ENCODE peak calls at places on chromosomes 5 and 9, in ten cellular contexts. O is aorta; D is omental fat pad; X is HCT116; E is left lobe of liver; Z is activated CD8-positive, alpha-beta T cell treated with anti-CD3 and anti-CD28 coated beads for 36 hours; A is right cardiac atrium; F is A549; H is pancreas; Y is lower lobe of right lung. T is an unnamed sample.

GRCh38 chr5:38193015-38193581 is 65.3 kb upstream of the EGFLAM start:
- ATAC-seq in O (peak), D (peak), X (peak), E (peak), Z (peak), A (peak), F (peak), H (peak), Y (peak), T (peak)

GRCh38 chr5:82100303-82101077 is 128.7 kb downstream of the ATG10 start:
- ATAC-seq in O (no peak), D (no peak), X (no peak), E (no peak), Z (peak), A (no peak), F (peak), H (peak), Y (no peak), T (peak)

GRCh38 chr9:129111762-129112151 is 542 bp downstream of the PTPA start:
- ATAC-seq in O (no peak), D (no peak), X (no peak), E (no peak), Z (no peak), A (no peak), F (peak), H (no peak), Y (no peak), T (no peak)

GRCh38 chr5:5294429-5294828 is 128.0 kb upstream of the ICE1 start:
- ATAC-seq in O (no peak), D (no peak), X (no peak), E (no peak), Z (no peak), A (no peak), F (no peak), H (no peak), Y (no peak), T (no peak)

GRCh38 chr5:133877351-133878235 is 90.8 kb downstream of the C5orf15 start:
- ATAC-seq in O (no peak), D (no peak), X (no peak), E (no peak), Z (no peak), A (no peak), F (no peak), H (no peak), Y (peak), T (no peak)

GRCh38 chr5:157020002-157020401 is 38.9 kb downstream of the HAVCR1 start:
- ATAC-seq in O (no peak), D (no peak), X (no peak), E (no peak), Z (peak), A (no peak), F (no peak), H (no peak), Y (no peak), T (peak)

GRCh38 chr9:99624499-99625233 is 197.0 kb upstream of the NR4A3 start:
- ATAC-seq in O (no peak), D (no peak), X (no peak), E (no peak), Z (no peak), A (no peak), F (no peak), H (no peak), Y (no peak), T (no peak)

GRCh38 chr5:36606052-36606436 is 362 bp upstream of the SLC1A3 start:
- ATAC-seq in O (no peak), D (peak), X (no peak), E (no peak), Z (no peak), A (peak), F (no peak), H (peak), Y (no peak), T (no peak)

GRCh38 chr5:74971947-74972460 is 80.4 kb downstream of the GCNT4 start:
- ATAC-seq in O (no peak), D (no peak), X (no peak), E (no peak), Z (no peak), A (no peak), F (no peak), H (no peak), Y (no peak), T (no peak)

GRCh38 chr5:112492291-112492690 is 73.2 kb upstream of the EPB41L4A start:
- ATAC-seq in O (no peak), D (peak), X (peak), E (peak), Z (peak), A (peak), F (peak), H (peak), Y (peak), T (peak)

GRCh38 chr5:14748180-14748900 is 83.8 kb downstream of the OTULIN start:
- ATAC-seq in O (peak), D (no peak), X (no peak), E (no peak), Z (no peak), A (peak), F (no peak), H (no peak), Y (no peak), T (no peak)

GRCh38 chr5:139684881-139685749 is 37.0 kb downstream of the CXXC5 start:
- ATAC-seq in O (no peak), D (peak), X (peak), E (peak), Z (no peak), A (peak), F (no peak), H (peak), Y (no peak), T (no peak)

GRCh38 chr5:120538644-120539043 is 74.5 kb downstream of the PRR16 start:
- ATAC-seq in O (no peak), D (no peak), X (no peak), E (no peak), Z (no peak), A (no peak), F (no peak), H (no peak), Y (no peak), T (no peak)

GRCh38 chr5:33690736-33691135 is 201.1 kb downstream of the ADAMTS12 start:
- ATAC-seq in O (no peak), D (no peak), X (no peak), E (no peak), Z (no peak), A (no peak), F (no peak), H (no peak), Y (no peak), T (no peak)

GRCh38 chr5:56313004-56313531 is 79.9 kb upstream of the ANKRD55 start:
- ATAC-seq in O (no peak), D (no peak), X (no peak), E (no peak), Z (no peak), A (no peak), F (no peak), H (no peak), Y (no peak), T (peak)

GRCh38 chr9:127525426-127526188 is 74.3 kb downstream of the LRSAM1 start:
- ATAC-seq in O (no peak), D (no peak), X (peak), E (peak), Z (peak), A (no peak), F (no peak), H (peak), Y (peak), T (peak)

GRCh38 chr9:88258012-88258411 is 119.7 kb upstream of the SPATA31C2 start:
- ATAC-seq in O (no peak), D (peak), X (no peak), E (peak), Z (no peak), A (peak), F (no peak), H (peak), Y (peak), T (no peak)

GRCh38 chr5:35458824-35459207 is 158.8 kb upstream of the SPEF2 start:
- ATAC-seq in O (no peak), D (no peak), X (no peak), E (peak), Z (no peak), A (no peak), F (no peak), H (peak), Y (peak), T (no peak)

GRCh38 chr5:135349886-135350285 is 49.1 kb downstream of the MACROH2A1 start:
- ATAC-seq in O (no peak), D (no peak), X (no peak), E (no peak), Z (no peak), A (no peak), F (no peak), H (no peak), Y (no peak), T (no peak)

GRCh38 chr9:28662675-28663074 is 1089.4 kb upstream of the C9orf72 start:
- ATAC-seq in O (no peak), D (no peak), X (no peak), E (no peak), Z (no peak), A (no peak), F (no peak), H (no peak), Y (no peak), T (no peak)

GRCh38 chr5:74919041-74919440 is 52.9 kb upstream of the FAM169A start:
- ATAC-seq in O (no peak), D (no peak), X (no peak), E (peak), Z (no peak), A (no peak), F (no peak), H (no peak), Y (no peak), T (no peak)

GRCh38 chr5:157669701-157670097 is 1.6 kb upstream of the C5orf52 start:
- ATAC-seq in O (no peak), D (no peak), X (no peak), E (no peak), Z (no peak), A (no peak), F (no peak), H (no peak), Y (no peak), T (no peak)

GRCh38 chr9:133874061-133874638 is 118.0 kb downstream of the VAV2 start:
- ATAC-seq in O (no peak), D (peak), X (peak), E (no peak), Z (no peak), A (no peak), F (peak), H (no peak), Y (peak), T (no peak)

GRCh38 chr5:154830596-154830995 is 19.8 kb downstream of the FAXDC2 start:
- ATAC-seq in O (no peak), D (no peak), X (no peak), E (no peak), Z (no peak), A (no peak), F (no peak), H (no peak), Y (no peak), T (no peak)

GRCh38 chr5:147040856-147041255 is 162.3 kb upstream of the PPP2R2B start:
- ATAC-seq in O (no peak), D (no peak), X (no peak), E (no peak), Z (no peak), A (no peak), F (no peak), H (no peak), Y (no peak), T (no peak)

GRCh38 chr5:127970854-127971425 is 112.6 kb upstream of the SLC12A2 start:
- ATAC-seq in O (no peak), D (no peak), X (no peak), E (no peak), Z (no peak), A (peak), F (no peak), H (no peak), Y (no peak), T (no peak)

GRCh38 chr9:7935666-7936065 is 136.1 kb upstream of the DMAC1 start:
- ATAC-seq in O (no peak), D (no peak), X (no peak), E (no peak), Z (peak), A (no peak), F (no peak), H (no peak), Y (peak), T (peak)

GRCh38 chr9:136117291-136118060 is 1.2 kb downstream of the TMEM250 start:
- ATAC-seq in O (no peak), D (peak), X (peak), E (peak), Z (peak), A (peak), F (peak), H (peak), Y (peak), T (peak)

GRCh38 chr9:36676823-36677521 is 104.3 kb downstream of the MELK start:
- ATAC-seq in O (no peak), D (no peak), X (no peak), E (no peak), Z (peak), A (no peak), F (no peak), H (no peak), Y (no peak), T (peak)

GRCh38 chr5:37190592-37190991 is 58.6 kb downstream of the CPLANE1 start:
- ATAC-seq in O (no peak), D (no peak), X (no peak), E (no peak), Z (no peak), A (no peak), F (no peak), H (no peak), Y (no peak), T (no peak)

GRCh38 chr9:15354713-15355112 is 47.7 kb upstream of the TTC39B start:
- ATAC-seq in O (no peak), D (no peak), X (no peak), E (no peak), Z (peak), A (no peak), F (no peak), H (no peak), Y (no peak), T (no peak)

GRCh38 chr5:161256957-161257356 is 289.6 kb downstream of the GABRB2 start:
- ATAC-seq in O (no peak), D (no peak), X (no peak), E (no peak), Z (no peak), A (no peak), F (no peak), H (no peak), Y (no peak), T (no peak)

GRCh38 chr9:33159058-33159759 is 7.9 kb downstream of the B4GALT1 start:
- ATAC-seq in O (peak), D (peak), X (no peak), E (peak), Z (peak), A (peak), F (no peak), H (peak), Y (peak), T (peak)

GRCh38 chr5:154538492-154538891 is 60.5 kb upstream of the HAND1 start:
- ATAC-seq in O (no peak), D (no peak), X (no peak), E (no peak), Z (no peak), A (no peak), F (no peak), H (no peak), Y (no peak), T (no peak)

GRCh38 chr5:153888781-153889180 is 149.9 kb downstream of the FAM114A2 start:
- ATAC-seq in O (no peak), D (no peak), X (no peak), E (no peak), Z (no peak), A (no peak), F (no peak), H (no peak), Y (no peak), T (no peak)

GRCh38 chr5:100898504-100899346 is 4.4 kb downstream of the ST8SIA4 start:
- ATAC-seq in O (no peak), D (no peak), X (no peak), E (no peak), Z (no peak), A (no peak), F (no peak), H (no peak), Y (no peak), T (no peak)

T was measured in activated T-helper 17 cell treated with anti-CD3 and anti-CD28 coated beads, Interleukin-2, amount 50 U/mL, for 72 hours.